ENCODE peak calls at places on chromosome 18, in five cellular contexts. One of them, this sample, is unnamed.

GRCh38 chr18:32470136-32470712 is 458 bp downstream of the GAREM1 start:
- DNase-seq in fibroblast of pulmonary artery: peak; percentile 39
- DNase-seq in GM06990: peak; percentile 18
- DNase-seq in AG04449: no peak
- DNase-seq in GM12878: no peak
- DNase-seq in this sample: peak; percentile 16

GRCh38 chr18:63232826-63233225 is 86.7 kb downstream of the BCL2 start:
- DNase-seq in fibroblast of pulmonary artery: no peak
- DNase-seq in GM06990: no peak
- DNase-seq in AG04449: no peak
- DNase-seq in GM12878: no peak
- DNase-seq in this sample: no peak

GRCh38 chr18:12408247-12408869 is 629 bp downstream of the PRELID3A start:
- DNase-seq in fibroblast of pulmonary artery: peak; percentile 29
- DNase-seq in GM06990: no peak
- DNase-seq in AG04449: no peak
- DNase-seq in GM12878: no peak
- DNase-seq in this sample: peak; percentile 42

GRCh38 chr18:706438-706837 is 6.0 kb downstream of the ENOSF1 start:
- DNase-seq in fibroblast of pulmonary artery: no peak
- DNase-seq in GM06990: no peak
- DNase-seq in AG04449: no peak
- DNase-seq in GM12878: no peak
- DNase-seq in this sample: no peak

GRCh38 chr18:652131-652530 is 5.3 kb upstream of the TYMS start:
- DNase-seq in fibroblast of pulmonary artery: no peak
- DNase-seq in GM06990: no peak
- DNase-seq in AG04449: no peak
- DNase-seq in GM12878: no peak
- DNase-seq in this sample: peak; percentile 9

GRCh38 chr18:68215931-68216330 is 499.0 kb downstream of the TMX3 start:
- DNase-seq in fibroblast of pulmonary artery: peak; percentile 55
- DNase-seq in GM06990: no peak
- DNase-seq in AG04449: peak; percentile 69
- DNase-seq in GM12878: no peak
- DNase-seq in this sample: peak; percentile 87

GRCh38 chr18:37516361-37516853 is 49.2 kb downstream of the CELF4 start:
- DNase-seq in fibroblast of pulmonary artery: no peak
- DNase-seq in GM06990: no peak
- DNase-seq in AG04449: no peak
- DNase-seq in GM12878: no peak
- DNase-seq in this sample: no peak

GRCh38 chr18:59383831-59384230 is 24.8 kb upstream of the LMAN1 start:
- DNase-seq in fibroblast of pulmonary artery: no peak
- DNase-seq in GM06990: no peak
- DNase-seq in AG04449: no peak
- DNase-seq in GM12878: no peak
- DNase-seq in this sample: no peak

GRCh38 chr18:57906852-57907251 is 103.7 kb upstream of the ATP8B1 start:
- DNase-seq in fibroblast of pulmonary artery: no peak
- DNase-seq in GM06990: no peak
- DNase-seq in AG04449: no peak
- DNase-seq in GM12878: no peak
- DNase-seq in this sample: no peak

GRCh38 chr18:12597775-12598174 is 60.1 kb downstream of the SPIRE1 start:
- DNase-seq in fibroblast of pulmonary artery: peak; percentile 88
- DNase-seq in GM06990: no peak
- DNase-seq in AG04449: peak; percentile 68
- DNase-seq in GM12878: no peak
- DNase-seq in this sample: peak; percentile 94

GRCh38 chr18:63155169-63155852 is 164.3 kb downstream of the BCL2 start:
- DNase-seq in fibroblast of pulmonary artery: peak; percentile 31
- DNase-seq in GM06990: peak; percentile 88
- DNase-seq in AG04449: no peak
- DNase-seq in GM12878: peak; percentile 88
- DNase-seq in this sample: no peak

GRCh38 chr18:22279741-22280452 is 110.5 kb downstream of the GATA6 start:
- DNase-seq in fibroblast of pulmonary artery: peak; percentile 73
- DNase-seq in GM06990: no peak
- DNase-seq in AG04449: peak; percentile 16
- DNase-seq in GM12878: no peak
- DNase-seq in this sample: peak; percentile 89

GRCh38 chr18:28175047-28175929 is 1.6 kb downstream of the CDH2 start:
- DNase-seq in fibroblast of pulmonary artery: peak; percentile 65
- DNase-seq in GM06990: no peak
- DNase-seq in AG04449: no peak
- DNase-seq in GM12878: no peak
- DNase-seq in this sample: peak; percentile 56

GRCh38 chr18:23641937-23642666 is 20.6 kb downstream of the ANKRD29 start:
- DNase-seq in fibroblast of pulmonary artery: no peak
- DNase-seq in GM06990: no peak
- DNase-seq in AG04449: no peak
- DNase-seq in GM12878: no peak
- DNase-seq in this sample: peak; percentile 29

GRCh38 chr18:72613589-72613988 is 69.4 kb upstream of the CBLN2 start:
- DNase-seq in fibroblast of pulmonary artery: no peak
- DNase-seq in GM06990: no peak
- DNase-seq in AG04449: no peak
- DNase-seq in GM12878: no peak
- DNase-seq in this sample: no peak

GRCh38 chr18:67636597-67637385 is 120.3 kb upstream of the DSEL start:
- DNase-seq in fibroblast of pulmonary artery: no peak
- DNase-seq in GM06990: no peak
- DNase-seq in AG04449: no peak
- DNase-seq in GM12878: no peak
- DNase-seq in this sample: no peak

GRCh38 chr18:75173125-75173432 is 35.9 kb downstream of the PTGR3 start:
- DNase-seq in fibroblast of pulmonary artery: peak; percentile 10
- DNase-seq in GM06990: no peak
- DNase-seq in AG04449: no peak
- DNase-seq in GM12878: peak; percentile 64
- DNase-seq in this sample: no peak

GRCh38 chr18:12883003-12883683 is 894 bp downstream of the PTPN2 start:
- DNase-seq in fibroblast of pulmonary artery: no peak
- DNase-seq in GM06990: peak; percentile 29
- DNase-seq in AG04449: no peak
- DNase-seq in GM12878: no peak
- DNase-seq in this sample: no peak

GRCh38 chr18:3554811-3555427 is 104.9 kb downstream of the TGIF1 start:
- DNase-seq in fibroblast of pulmonary artery: no peak
- DNase-seq in GM06990: no peak
- DNase-seq in AG04449: no peak
- DNase-seq in GM12878: no peak
- DNase-seq in this sample: no peak

GRCh38 chr18:2657788-2658458 is 2.4 kb downstream of the SMCHD1 start:
- DNase-seq in fibroblast of pulmonary artery: peak; percentile 84
- DNase-seq in GM06990: no peak
- DNase-seq in AG04449: peak; percentile 50
- DNase-seq in GM12878: no peak
- DNase-seq in this sample: peak; percentile 59

GRCh38 chr18:32577561-32577960 is 106.9 kb upstream of the GAREM1 start:
- DNase-seq in fibroblast of pulmonary artery: no peak
- DNase-seq in GM06990: no peak
- DNase-seq in AG04449: no peak
- DNase-seq in GM12878: no peak
- DNase-seq in this sample: no peak

GRCh38 chr18:32460046-32460785 is 10.5 kb downstream of the GAREM1 start:
- DNase-seq in fibroblast of pulmonary artery: no peak
- DNase-seq in GM06990: no peak
- DNase-seq in AG04449: no peak
- DNase-seq in GM12878: no peak
- DNase-seq in this sample: no peak

GRCh38 chr18:58321986-58322385 is 278.0 kb downstream of the NEDD4L start:
- DNase-seq in fibroblast of pulmonary artery: peak; percentile 77
- DNase-seq in GM06990: no peak
- DNase-seq in AG04449: no peak
- DNase-seq in GM12878: no peak
- DNase-seq in this sample: peak; percentile 87

GRCh38 chr18:13267517-13267916 is 49.0 kb downstream of the LDLRAD4 start:
- DNase-seq in fibroblast of pulmonary artery: no peak
- DNase-seq in GM06990: no peak
- DNase-seq in AG04449: no peak
- DNase-seq in GM12878: no peak
- DNase-seq in this sample: peak; percentile 5

GRCh38 chr18:13273800-13274199 is 55.2 kb downstream of the LDLRAD4 start:
- DNase-seq in fibroblast of pulmonary artery: no peak
- DNase-seq in GM06990: no peak
- DNase-seq in AG04449: no peak
- DNase-seq in GM12878: no peak
- DNase-seq in this sample: no peak

GRCh38 chr18:2907459-2908145 is 60.8 kb downstream of the EMILIN2 start:
- DNase-seq in fibroblast of pulmonary artery: no peak
- DNase-seq in GM06990: no peak
- DNase-seq in AG04449: no peak
- DNase-seq in GM12878: no peak
- DNase-seq in this sample: no peak

GRCh38 chr18:8982416-8983183 is 119.9 kb upstream of the NDUFV2 start:
- DNase-seq in fibroblast of pulmonary artery: peak; percentile 68
- DNase-seq in GM06990: no peak
- DNase-seq in AG04449: peak; percentile 92
- DNase-seq in GM12878: no peak
- DNase-seq in this sample: peak; percentile 98

GRCh38 chr18:42730272-42730671 is 385.2 kb downstream of the RIT2 start:
- DNase-seq in fibroblast of pulmonary artery: peak; percentile 14
- DNase-seq in GM06990: no peak
- DNase-seq in AG04449: no peak
- DNase-seq in GM12878: no peak
- DNase-seq in this sample: no peak

DNA sequence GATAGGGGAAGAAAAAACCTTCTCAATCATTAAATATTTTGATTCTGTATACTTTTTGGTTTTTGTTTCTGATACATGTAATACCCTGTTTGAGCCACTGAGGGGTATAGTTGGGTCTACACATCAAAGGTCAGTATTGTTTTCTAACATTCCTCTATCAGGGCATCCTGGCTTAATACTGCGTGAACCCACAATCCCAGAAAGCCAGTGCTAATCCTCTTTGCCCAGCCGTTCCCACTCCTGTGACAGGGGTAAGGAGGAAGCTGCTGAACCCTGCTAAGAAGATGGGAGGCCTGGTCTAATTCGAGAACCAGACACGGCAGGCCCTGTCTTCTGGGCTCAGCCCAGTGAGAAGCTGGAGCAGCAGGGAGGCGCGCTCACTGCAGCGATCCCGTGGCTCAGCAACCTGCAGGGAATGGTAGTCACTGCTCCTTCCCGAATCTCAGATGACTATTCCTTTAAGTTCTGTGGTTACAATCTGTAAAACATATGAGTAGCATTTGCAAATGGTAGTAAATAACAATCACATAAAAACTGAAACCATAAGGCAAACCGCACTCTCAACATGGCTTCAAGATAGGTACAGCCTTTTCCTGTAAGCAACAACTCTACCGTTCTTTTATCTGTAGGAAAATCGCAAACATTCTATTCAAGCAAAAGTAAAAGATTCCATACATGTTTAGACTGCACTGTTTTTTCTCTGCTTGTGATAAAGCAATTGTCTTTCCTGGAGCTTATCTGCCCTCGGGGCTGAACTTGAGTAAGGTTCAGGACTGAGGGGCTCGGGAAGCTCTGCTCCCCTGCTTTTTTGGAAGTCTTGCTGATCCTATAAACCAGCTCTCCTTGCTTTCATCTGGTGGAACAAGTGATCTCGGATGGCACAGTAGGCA is 87.0 kb downstream of the EPB41L3 start:
- DNase-seq in fibroblast of pulmonary artery: peak; percentile 66
- DNase-seq in GM06990: no peak
- DNase-seq in AG04449: no peak
- DNase-seq in GM12878: no peak
- DNase-seq in this sample: peak; percentile 42
- TF ChIP-seq CTCF in fibroblast of pulmonary artery: peak; percentile 52
- TF ChIP-seq CTCF in GM06990: no peak
- TF ChIP-seq CTCF in AG04449: no peak
- TF ChIP-seq CTCF in GM12878: no peak
- TF ChIP-seq CTCF in this sample: peak; percentile 69

GRCh38 chr18:50193796-50194622 is 938 bp downstream of the MYO5B start:
- DNase-seq in fibroblast of pulmonary artery: no peak
- DNase-seq in GM06990: no peak
- DNase-seq in AG04449: no peak
- DNase-seq in GM12878: no peak
- DNase-seq in this sample: no peak
- H3K4me3 ChIP-seq in fibroblast of pulmonary artery: no peak overlapping the region
- H3K4me3 ChIP-seq in GM06990: peak overlapping the region; percentile 43
- H3K4me3 ChIP-seq in AG04449: no peak overlapping the region
- H3K4me3 ChIP-seq in GM12878: peak overlapping the region; percentile 57
- H3K4me3 ChIP-seq in this sample: no peak overlapping the region

DNA sequence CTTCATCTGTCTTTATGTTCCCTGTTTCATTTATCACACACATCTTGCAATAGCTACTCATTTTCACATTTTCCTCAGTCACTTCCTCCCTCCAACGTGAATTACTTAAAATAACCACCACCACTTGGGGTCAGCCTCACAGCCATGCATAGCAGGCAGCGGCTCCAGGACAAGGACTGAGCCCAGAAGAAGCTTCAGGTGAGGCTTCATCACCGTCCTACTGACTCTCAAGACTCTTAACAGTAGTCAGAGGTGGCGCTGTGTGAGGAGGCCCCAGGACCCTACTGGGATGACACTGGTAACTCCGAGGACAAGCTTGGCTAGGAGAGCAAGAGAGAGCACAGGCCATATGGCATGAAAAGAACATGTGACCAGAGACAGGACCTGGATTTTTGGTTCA is 15.5 kb upstream of the ST8SIA5 start:
- DNase-seq in fibroblast of pulmonary artery: no peak
- DNase-seq in GM06990: no peak
- DNase-seq in AG04449: no peak
- DNase-seq in GM12878: no peak
- DNase-seq in this sample: no peak
- TF ChIP-seq CTCF in fibroblast of pulmonary artery: no peak
- TF ChIP-seq CTCF in GM06990: peak; percentile 11
- TF ChIP-seq CTCF in AG04449: no peak
- TF ChIP-seq CTCF in GM12878: no peak
- TF ChIP-seq CTCF in this sample: no peak

DNA sequence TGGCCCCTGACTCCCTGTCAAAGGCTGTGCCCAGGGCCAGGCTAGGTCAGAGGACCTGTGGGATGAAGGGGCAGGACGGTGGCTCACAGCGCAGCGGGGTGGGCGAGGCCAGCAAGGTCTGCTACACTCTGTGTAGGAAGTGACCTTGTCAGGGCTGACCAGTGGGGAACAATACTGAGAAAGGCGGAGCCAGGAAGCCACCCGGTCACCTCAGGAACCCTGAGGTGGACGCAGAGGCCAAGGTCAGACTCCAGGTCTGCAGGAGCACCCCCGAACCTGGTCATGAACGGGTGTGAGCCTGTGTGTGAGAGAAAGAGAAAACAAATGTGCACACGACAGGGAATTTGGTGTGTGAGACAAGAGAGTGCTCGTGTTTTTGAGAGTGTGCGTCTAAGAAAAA is 72.3 kb downstream of the SMAD7 start:
- DNase-seq in fibroblast of pulmonary artery: no peak
- DNase-seq in GM06990: no peak
- DNase-seq in AG04449: no peak
- DNase-seq in GM12878: no peak
- DNase-seq in this sample: no peak
- H3K4me3 ChIP-seq in fibroblast of pulmonary artery: no peak overlapping the region
- H3K4me3 ChIP-seq in GM06990: no peak overlapping the region
- H3K4me3 ChIP-seq in AG04449: no peak overlapping the region
- H3K4me3 ChIP-seq in GM12878: no peak overlapping the region
- H3K4me3 ChIP-seq in this sample: no peak overlapping the region